ENCODE peak calls at places on chromosome 16, in nine cellular contexts. One of them, this sample, is unnamed.

GRCh38 chr16:85296859-85297698 is 184.8 kb upstream of the CIBAR2 start:
- DNase-seq in germinal center: peak; percentile 64
- DNase-seq in neural crest cell: peak; percentile 57
- DNase-seq in small intestine: peak; percentile 56
- DNase-seq in activated T-cell treated with anti-CD3 and anti-CD28 coated beads for 4 hours: peak; percentile 47
- DNase-seq in heart left ventricle: no peak
- DNase-seq in CD4-positive, alpha-beta T cell: peak; percentile 35
- DNase-seq in substantia nigra: peak; percentile 24
- DNase-seq in stimulated activated CD4-positive, alpha-beta T cell treated with anti-CD3 and anti-CD28 coated beads, Interleukin-2, amount 100 ng/mL, for 24 hours: peak; percentile 68
- DNase-seq in this sample: peak; percentile 79

GRCh38 chr16:28136751-28137434 is 73.4 kb upstream of the GSG1L start:
- DNase-seq in germinal center: no peak
- DNase-seq in neural crest cell: no peak
- DNase-seq in small intestine: peak; percentile 51
- DNase-seq in activated T-cell treated with anti-CD3 and anti-CD28 coated beads for 4 hours: no peak
- DNase-seq in heart left ventricle: no peak
- DNase-seq in CD4-positive, alpha-beta T cell: peak; percentile 29
- DNase-seq in substantia nigra: peak; percentile 38
- DNase-seq in stimulated activated CD4-positive, alpha-beta T cell treated with anti-CD3 and anti-CD28 coated beads, Interleukin-2, amount 100 ng/mL, for 24 hours: no peak
- DNase-seq in this sample: peak; percentile 19

GRCh38 chr16:63650550-63650949 is 1471.3 kb downstream of the CDH11 start:
- DNase-seq in germinal center: no peak
- DNase-seq in neural crest cell: no peak
- DNase-seq in small intestine: no peak
- DNase-seq in activated T-cell treated with anti-CD3 and anti-CD28 coated beads for 4 hours: no peak
- DNase-seq in heart left ventricle: no peak
- DNase-seq in CD4-positive, alpha-beta T cell: no peak
- DNase-seq in substantia nigra: no peak
- DNase-seq in stimulated activated CD4-positive, alpha-beta T cell treated with anti-CD3 and anti-CD28 coated beads, Interleukin-2, amount 100 ng/mL, for 24 hours: no peak
- DNase-seq in this sample: no peak

GRCh38 chr16:23298290-23298689 is 3.8 kb upstream of the SCNN1B start:
- DNase-seq in germinal center: no peak
- DNase-seq in neural crest cell: no peak
- DNase-seq in small intestine: no peak
- DNase-seq in activated T-cell treated with anti-CD3 and anti-CD28 coated beads for 4 hours: no peak
- DNase-seq in heart left ventricle: no peak
- DNase-seq in CD4-positive, alpha-beta T cell: no peak
- DNase-seq in substantia nigra: no peak
- DNase-seq in stimulated activated CD4-positive, alpha-beta T cell treated with anti-CD3 and anti-CD28 coated beads, Interleukin-2, amount 100 ng/mL, for 24 hours: no peak
- DNase-seq in this sample: no peak

GRCh38 chr16:73022534-73022933 is 25.4 kb downstream of the ZFHX3 start:
- DNase-seq in germinal center: no peak
- DNase-seq in neural crest cell: no peak
- DNase-seq in small intestine: no peak
- DNase-seq in activated T-cell treated with anti-CD3 and anti-CD28 coated beads for 4 hours: no peak
- DNase-seq in heart left ventricle: no peak
- DNase-seq in CD4-positive, alpha-beta T cell: no peak
- DNase-seq in substantia nigra: no peak
- DNase-seq in stimulated activated CD4-positive, alpha-beta T cell treated with anti-CD3 and anti-CD28 coated beads, Interleukin-2, amount 100 ng/mL, for 24 hours: no peak
- DNase-seq in this sample: no peak

GRCh38 chr16:75589301-75589700 is 23.1 kb downstream of the GABARAPL2 start:
- DNase-seq in germinal center: no peak
- DNase-seq in neural crest cell: no peak
- DNase-seq in small intestine: no peak
- DNase-seq in activated T-cell treated with anti-CD3 and anti-CD28 coated beads for 4 hours: no peak
- DNase-seq in heart left ventricle: peak; percentile 76
- DNase-seq in CD4-positive, alpha-beta T cell: no peak
- DNase-seq in substantia nigra: no peak
- DNase-seq in stimulated activated CD4-positive, alpha-beta T cell treated with anti-CD3 and anti-CD28 coated beads, Interleukin-2, amount 100 ng/mL, for 24 hours: no peak
- DNase-seq in this sample: no peak

GRCh38 chr16:68219708-68220378 is 16.1 kb downstream of the ESRP2 start:
- DNase-seq in germinal center: no peak
- DNase-seq in neural crest cell: no peak
- DNase-seq in small intestine: no peak
- DNase-seq in activated T-cell treated with anti-CD3 and anti-CD28 coated beads for 4 hours: no peak
- DNase-seq in heart left ventricle: no peak
- DNase-seq in CD4-positive, alpha-beta T cell: no peak
- DNase-seq in substantia nigra: no peak
- DNase-seq in stimulated activated CD4-positive, alpha-beta T cell treated with anti-CD3 and anti-CD28 coated beads, Interleukin-2, amount 100 ng/mL, for 24 hours: no peak
- DNase-seq in this sample: no peak

GRCh38 chr16:86625821-86626220 is 47.5 kb downstream of the FOXL1 start:
- DNase-seq in germinal center: no peak
- DNase-seq in neural crest cell: no peak
- DNase-seq in small intestine: no peak
- DNase-seq in activated T-cell treated with anti-CD3 and anti-CD28 coated beads for 4 hours: no peak
- DNase-seq in heart left ventricle: no peak
- DNase-seq in CD4-positive, alpha-beta T cell: no peak
- DNase-seq in substantia nigra: no peak
- DNase-seq in stimulated activated CD4-positive, alpha-beta T cell treated with anti-CD3 and anti-CD28 coated beads, Interleukin-2, amount 100 ng/mL, for 24 hours: no peak
- DNase-seq in this sample: no peak

GRCh38 chr16:30694926-30695678 is 3.9 kb upstream of the SRCAP start:
- DNase-seq in germinal center: no peak
- DNase-seq in neural crest cell: no peak
- DNase-seq in small intestine: no peak
- DNase-seq in activated T-cell treated with anti-CD3 and anti-CD28 coated beads for 4 hours: no peak
- DNase-seq in heart left ventricle: no peak
- DNase-seq in CD4-positive, alpha-beta T cell: no peak
- DNase-seq in substantia nigra: no peak
- DNase-seq in stimulated activated CD4-positive, alpha-beta T cell treated with anti-CD3 and anti-CD28 coated beads, Interleukin-2, amount 100 ng/mL, for 24 hours: no peak
- DNase-seq in this sample: no peak

GRCh38 chr16:4538067-4538385 is 547 bp downstream of the CDIP1 start:
- DNase-seq in germinal center: peak; percentile 43
- DNase-seq in neural crest cell: peak; percentile 16
- DNase-seq in small intestine: no peak
- DNase-seq in activated T-cell treated with anti-CD3 and anti-CD28 coated beads for 4 hours: no peak
- DNase-seq in heart left ventricle: no peak
- DNase-seq in CD4-positive, alpha-beta T cell: no peak
- DNase-seq in substantia nigra: no peak
- DNase-seq in stimulated activated CD4-positive, alpha-beta T cell treated with anti-CD3 and anti-CD28 coated beads, Interleukin-2, amount 100 ng/mL, for 24 hours: no peak
- DNase-seq in this sample: no peak

GRCh38 chr16:28835864-28836760 is 10.0 kb downstream of the TUFM start:
- DNase-seq in germinal center: no peak
- DNase-seq in neural crest cell: no peak
- DNase-seq in small intestine: no peak
- DNase-seq in activated T-cell treated with anti-CD3 and anti-CD28 coated beads for 4 hours: no peak
- DNase-seq in heart left ventricle: no peak
- DNase-seq in CD4-positive, alpha-beta T cell: no peak
- DNase-seq in substantia nigra: no peak
- DNase-seq in stimulated activated CD4-positive, alpha-beta T cell treated with anti-CD3 and anti-CD28 coated beads, Interleukin-2, amount 100 ng/mL, for 24 hours: no peak
- DNase-seq in this sample: no peak

GRCh38 chr16:3934491-3935185 is 54.1 kb upstream of the CREBBP start:
- DNase-seq in germinal center: no peak
- DNase-seq in neural crest cell: no peak
- DNase-seq in small intestine: no peak
- DNase-seq in activated T-cell treated with anti-CD3 and anti-CD28 coated beads for 4 hours: no peak
- DNase-seq in heart left ventricle: no peak
- DNase-seq in CD4-positive, alpha-beta T cell: no peak
- DNase-seq in substantia nigra: no peak
- DNase-seq in stimulated activated CD4-positive, alpha-beta T cell treated with anti-CD3 and anti-CD28 coated beads, Interleukin-2, amount 100 ng/mL, for 24 hours: no peak
- DNase-seq in this sample: no peak

GRCh38 chr16:73166394-73166971 is 118.6 kb upstream of the ZFHX3 start:
- DNase-seq in germinal center: no peak
- DNase-seq in neural crest cell: no peak
- DNase-seq in small intestine: no peak
- DNase-seq in activated T-cell treated with anti-CD3 and anti-CD28 coated beads for 4 hours: no peak
- DNase-seq in heart left ventricle: peak; percentile 37
- DNase-seq in CD4-positive, alpha-beta T cell: no peak
- DNase-seq in substantia nigra: no peak
- DNase-seq in stimulated activated CD4-positive, alpha-beta T cell treated with anti-CD3 and anti-CD28 coated beads, Interleukin-2, amount 100 ng/mL, for 24 hours: no peak
- DNase-seq in this sample: peak; percentile 19

GRCh38 chr16:84607694-84608093 is 10.2 kb downstream of the COTL1 start:
- DNase-seq in germinal center: peak; percentile 77
- DNase-seq in neural crest cell: no peak
- DNase-seq in small intestine: no peak
- DNase-seq in activated T-cell treated with anti-CD3 and anti-CD28 coated beads for 4 hours: no peak
- DNase-seq in heart left ventricle: no peak
- DNase-seq in CD4-positive, alpha-beta T cell: no peak
- DNase-seq in substantia nigra: no peak
- DNase-seq in stimulated activated CD4-positive, alpha-beta T cell treated with anti-CD3 and anti-CD28 coated beads, Interleukin-2, amount 100 ng/mL, for 24 hours: no peak
- DNase-seq in this sample: no peak

GRCh38 chr16:50747206-50747956 is 5.5 kb downstream of the CYLD start:
- DNase-seq in germinal center: peak; percentile 33
- DNase-seq in neural crest cell: no peak
- DNase-seq in small intestine: peak; percentile 40
- DNase-seq in activated T-cell treated with anti-CD3 and anti-CD28 coated beads for 4 hours: no peak
- DNase-seq in heart left ventricle: no peak
- DNase-seq in CD4-positive, alpha-beta T cell: no peak
- DNase-seq in substantia nigra: no peak
- DNase-seq in stimulated activated CD4-positive, alpha-beta T cell treated with anti-CD3 and anti-CD28 coated beads, Interleukin-2, amount 100 ng/mL, for 24 hours: no peak
- DNase-seq in this sample: no peak

GRCh38 chr16:66862023-66862520 is 17.9 kb downstream of the CA7 start:
- DNase-seq in germinal center: no peak
- DNase-seq in neural crest cell: no peak
- DNase-seq in small intestine: no peak
- DNase-seq in activated T-cell treated with anti-CD3 and anti-CD28 coated beads for 4 hours: no peak
- DNase-seq in heart left ventricle: no peak
- DNase-seq in CD4-positive, alpha-beta T cell: no peak
- DNase-seq in substantia nigra: no peak
- DNase-seq in stimulated activated CD4-positive, alpha-beta T cell treated with anti-CD3 and anti-CD28 coated beads, Interleukin-2, amount 100 ng/mL, for 24 hours: no peak
- DNase-seq in this sample: no peak

GRCh38 chr16:81545470-81546175 is 101.0 kb downstream of the CMIP start:
- DNase-seq in germinal center: no peak
- DNase-seq in neural crest cell: no peak
- DNase-seq in small intestine: no peak
- DNase-seq in activated T-cell treated with anti-CD3 and anti-CD28 coated beads for 4 hours: no peak
- DNase-seq in heart left ventricle: no peak
- DNase-seq in CD4-positive, alpha-beta T cell: no peak
- DNase-seq in substantia nigra: no peak
- DNase-seq in stimulated activated CD4-positive, alpha-beta T cell treated with anti-CD3 and anti-CD28 coated beads, Interleukin-2, amount 100 ng/mL, for 24 hours: no peak
- DNase-seq in this sample: peak; percentile 73

GRCh38 chr16:72409428-72409827 is 237.5 kb upstream of the PMFBP1 start:
- DNase-seq in germinal center: no peak
- DNase-seq in neural crest cell: no peak
- DNase-seq in small intestine: no peak
- DNase-seq in activated T-cell treated with anti-CD3 and anti-CD28 coated beads for 4 hours: no peak
- DNase-seq in heart left ventricle: no peak
- DNase-seq in CD4-positive, alpha-beta T cell: no peak
- DNase-seq in substantia nigra: no peak
- DNase-seq in stimulated activated CD4-positive, alpha-beta T cell treated with anti-CD3 and anti-CD28 coated beads, Interleukin-2, amount 100 ng/mL, for 24 hours: no peak
- DNase-seq in this sample: no peak

GRCh38 chr16:75319513-75320401 is 68.3 kb upstream of the BCAR1 start:
- DNase-seq in germinal center: no peak
- DNase-seq in neural crest cell: peak; percentile 12
- DNase-seq in small intestine: no peak
- DNase-seq in activated T-cell treated with anti-CD3 and anti-CD28 coated beads for 4 hours: no peak
- DNase-seq in heart left ventricle: no peak
- DNase-seq in CD4-positive, alpha-beta T cell: no peak
- DNase-seq in substantia nigra: no peak
- DNase-seq in stimulated activated CD4-positive, alpha-beta T cell treated with anti-CD3 and anti-CD28 coated beads, Interleukin-2, amount 100 ng/mL, for 24 hours: no peak
- DNase-seq in this sample: no peak

GRCh38 chr16:70602831-70603230 is 43.5 kb upstream of the IL34 start:
- DNase-seq in germinal center: no peak
- DNase-seq in neural crest cell: no peak
- DNase-seq in small intestine: no peak
- DNase-seq in activated T-cell treated with anti-CD3 and anti-CD28 coated beads for 4 hours: no peak
- DNase-seq in heart left ventricle: no peak
- DNase-seq in CD4-positive, alpha-beta T cell: no peak
- DNase-seq in substantia nigra: no peak
- DNase-seq in stimulated activated CD4-positive, alpha-beta T cell treated with anti-CD3 and anti-CD28 coated beads, Interleukin-2, amount 100 ng/mL, for 24 hours: no peak
- DNase-seq in this sample: no peak

GRCh38 chr16:27867122-27868110 is 196.1 kb downstream of the GSG1L start:
- DNase-seq in germinal center: peak; percentile 79
- DNase-seq in neural crest cell: peak; percentile 80
- DNase-seq in small intestine: peak; percentile 48
- DNase-seq in activated T-cell treated with anti-CD3 and anti-CD28 coated beads for 4 hours: peak; percentile 14
- DNase-seq in heart left ventricle: peak; percentile 50
- DNase-seq in CD4-positive, alpha-beta T cell: peak; percentile 1
- DNase-seq in substantia nigra: no peak
- DNase-seq in stimulated activated CD4-positive, alpha-beta T cell treated with anti-CD3 and anti-CD28 coated beads, Interleukin-2, amount 100 ng/mL, for 24 hours: peak; percentile 82
- DNase-seq in this sample: peak; percentile 82

GRCh38 chr16:27290582-27290981 is 22.0 kb upstream of the NSMCE1 start:
- DNase-seq in germinal center: no peak
- DNase-seq in neural crest cell: no peak
- DNase-seq in small intestine: no peak
- DNase-seq in activated T-cell treated with anti-CD3 and anti-CD28 coated beads for 4 hours: no peak
- DNase-seq in heart left ventricle: no peak
- DNase-seq in CD4-positive, alpha-beta T cell: no peak
- DNase-seq in substantia nigra: no peak
- DNase-seq in stimulated activated CD4-positive, alpha-beta T cell treated with anti-CD3 and anti-CD28 coated beads, Interleukin-2, amount 100 ng/mL, for 24 hours: no peak
- DNase-seq in this sample: no peak

GRCh38 chr16:65489531-65490023 is 367.7 kb upstream of the CDH11 start:
- DNase-seq in germinal center: no peak
- DNase-seq in neural crest cell: no peak
- DNase-seq in small intestine: no peak
- DNase-seq in activated T-cell treated with anti-CD3 and anti-CD28 coated beads for 4 hours: no peak
- DNase-seq in heart left ventricle: no peak
- DNase-seq in CD4-positive, alpha-beta T cell: no peak
- DNase-seq in substantia nigra: no peak
- DNase-seq in stimulated activated CD4-positive, alpha-beta T cell treated with anti-CD3 and anti-CD28 coated beads, Interleukin-2, amount 100 ng/mL, for 24 hours: no peak
- DNase-seq in this sample: no peak

GRCh38 chr16:1918312-1918889 is at the start of gene HS3ST6:
- DNase-seq in germinal center: no peak
- DNase-seq in neural crest cell: peak; percentile 32
- DNase-seq in small intestine: no peak
- DNase-seq in activated T-cell treated with anti-CD3 and anti-CD28 coated beads for 4 hours: no peak
- DNase-seq in heart left ventricle: no peak
- DNase-seq in CD4-positive, alpha-beta T cell: no peak
- DNase-seq in substantia nigra: no peak
- DNase-seq in stimulated activated CD4-positive, alpha-beta T cell treated with anti-CD3 and anti-CD28 coated beads, Interleukin-2, amount 100 ng/mL, for 24 hours: no peak
- DNase-seq in this sample: no peak

This sample was measured in head of caudate nucleus.